ENCODE peak calls at places on chromosomes 3 and 15, in nine cellular contexts. One of them, this sample, is unnamed.

GRCh38 chr3:13963137-13963886 is 83.4 kb upstream of the WNT7A start:
- DNase-seq in HT-29: no peak
- DNase-seq in ACHN: no peak
- DNase-seq in LoVo: peak; percentile 39
- DNase-seq in NAMALWA: no peak
- DNase-seq in cardiac fibroblast: no peak
- DNase-seq in SW 1271: no peak
- DNase-seq in NCI-H1694: no peak
- DNase-seq in iris pigment epithelial cell: no peak
- DNase-seq in this sample: no peak

GRCh38 chr3:127276995-127277394 is 10.9 kb downstream of the PRR20G start:
- DNase-seq in HT-29: no peak
- DNase-seq in ACHN: no peak
- DNase-seq in LoVo: no peak
- DNase-seq in NAMALWA: no peak
- DNase-seq in cardiac fibroblast: no peak
- DNase-seq in SW 1271: no peak
- DNase-seq in NCI-H1694: no peak
- DNase-seq in iris pigment epithelial cell: no peak
- DNase-seq in this sample: no peak

GRCh38 chr15:49877117-49877860 is 241.7 kb downstream of the ATP8B4 start:
- DNase-seq in HT-29: no peak
- DNase-seq in ACHN: no peak
- DNase-seq in LoVo: no peak
- DNase-seq in NAMALWA: no peak
- DNase-seq in cardiac fibroblast: peak; percentile 94
- DNase-seq in SW 1271: no peak
- DNase-seq in NCI-H1694: no peak
- DNase-seq in iris pigment epithelial cell: peak; percentile 93
- DNase-seq in this sample: no peak

GRCh38 chr3:45642731-45643152 is 46.5 kb upstream of the SACM1L start:
- DNase-seq in HT-29: no peak
- DNase-seq in ACHN: no peak
- DNase-seq in LoVo: no peak
- DNase-seq in NAMALWA: no peak
- DNase-seq in cardiac fibroblast: peak; percentile 70
- DNase-seq in SW 1271: no peak
- DNase-seq in NCI-H1694: no peak
- DNase-seq in iris pigment epithelial cell: peak; percentile 84
- DNase-seq in this sample: no peak

GRCh38 chr3:57094606-57095005 is 34.1 kb downstream of the SPATA12 start:
- DNase-seq in HT-29: no peak
- DNase-seq in ACHN: no peak
- DNase-seq in LoVo: no peak
- DNase-seq in NAMALWA: no peak
- DNase-seq in cardiac fibroblast: peak; percentile 37
- DNase-seq in SW 1271: no peak
- DNase-seq in NCI-H1694: no peak
- DNase-seq in iris pigment epithelial cell: peak; percentile 31
- DNase-seq in this sample: no peak

GRCh38 chr15:83516935-83517334 is 69.8 kb downstream of the SH3GL3 start:
- DNase-seq in HT-29: no peak
- DNase-seq in ACHN: no peak
- DNase-seq in LoVo: no peak
- DNase-seq in NAMALWA: no peak
- DNase-seq in cardiac fibroblast: peak; percentile 2
- DNase-seq in SW 1271: no peak
- DNase-seq in NCI-H1694: no peak
- DNase-seq in iris pigment epithelial cell: peak; percentile 43
- DNase-seq in this sample: no peak

GRCh38 chr3:42123012-42123581 is 31.9 kb downstream of the TRAK1 start:
- DNase-seq in HT-29: no peak
- DNase-seq in ACHN: no peak
- DNase-seq in LoVo: no peak
- DNase-seq in NAMALWA: no peak
- DNase-seq in cardiac fibroblast: peak; percentile 51
- DNase-seq in SW 1271: no peak
- DNase-seq in NCI-H1694: no peak
- DNase-seq in iris pigment epithelial cell: peak; percentile 39
- DNase-seq in this sample: no peak

GRCh38 chr3:136297826-136298225 is 47.7 kb downstream of the PCCB start:
- DNase-seq in HT-29: no peak
- DNase-seq in ACHN: no peak
- DNase-seq in LoVo: no peak
- DNase-seq in NAMALWA: no peak
- DNase-seq in cardiac fibroblast: no peak
- DNase-seq in SW 1271: no peak
- DNase-seq in NCI-H1694: no peak
- DNase-seq in iris pigment epithelial cell: no peak
- DNase-seq in this sample: no peak

GRCh38 chr3:75192065-75192658 is 472.0 kb upstream of the FRG2C start:
- DNase-seq in HT-29: peak; percentile 57
- DNase-seq in ACHN: peak; percentile 40
- DNase-seq in LoVo: peak; percentile 44
- DNase-seq in NAMALWA: peak; percentile 45
- DNase-seq in cardiac fibroblast: peak; percentile 56
- DNase-seq in SW 1271: no peak
- DNase-seq in NCI-H1694: peak; percentile 9
- DNase-seq in iris pigment epithelial cell: peak; percentile 22
- DNase-seq in this sample: peak; percentile 14

GRCh38 chr3:156814295-156814694 is 11.9 kb upstream of the LEKR1 start:
- DNase-seq in HT-29: peak; percentile 33
- DNase-seq in ACHN: no peak
- DNase-seq in LoVo: no peak
- DNase-seq in NAMALWA: no peak
- DNase-seq in cardiac fibroblast: no peak
- DNase-seq in SW 1271: no peak
- DNase-seq in NCI-H1694: no peak
- DNase-seq in iris pigment epithelial cell: no peak
- DNase-seq in this sample: no peak

GRCh38 chr3:120487079-120487693 is 36.4 kb upstream of the FSTL1 start:
- DNase-seq in HT-29: no peak
- DNase-seq in ACHN: no peak
- DNase-seq in LoVo: no peak
- DNase-seq in NAMALWA: no peak
- DNase-seq in cardiac fibroblast: peak; percentile 46
- DNase-seq in SW 1271: no peak
- DNase-seq in NCI-H1694: no peak
- DNase-seq in iris pigment epithelial cell: peak; percentile 76
- DNase-seq in this sample: no peak

GRCh38 chr15:60993008-60993407 is 236.1 kb downstream of the RORA start:
- DNase-seq in HT-29: no peak
- DNase-seq in ACHN: no peak
- DNase-seq in LoVo: no peak
- DNase-seq in NAMALWA: no peak
- DNase-seq in cardiac fibroblast: peak; percentile 35
- DNase-seq in SW 1271: no peak
- DNase-seq in NCI-H1694: no peak
- DNase-seq in iris pigment epithelial cell: peak; percentile 88
- DNase-seq in this sample: no peak

GRCh38 chr3:195036203-195037016 is 234.5 kb downstream of the XXYLT1 start:
- DNase-seq in HT-29: no peak
- DNase-seq in ACHN: no peak
- DNase-seq in LoVo: no peak
- DNase-seq in NAMALWA: no peak
- DNase-seq in cardiac fibroblast: no peak
- DNase-seq in SW 1271: no peak
- DNase-seq in NCI-H1694: no peak
- DNase-seq in iris pigment epithelial cell: no peak
- DNase-seq in this sample: no peak

GRCh38 chr3:63351159-63352007 is 73.3 kb downstream of the SYNPR start:
- DNase-seq in HT-29: peak; percentile 65
- DNase-seq in ACHN: peak; percentile 52
- DNase-seq in LoVo: peak; percentile 62
- DNase-seq in NAMALWA: peak; percentile 45
- DNase-seq in cardiac fibroblast: peak; percentile 78
- DNase-seq in SW 1271: no peak
- DNase-seq in NCI-H1694: peak; percentile 33
- DNase-seq in iris pigment epithelial cell: peak; percentile 70
- DNase-seq in this sample: peak; percentile 56

GRCh38 chr15:58415636-58416035 is 16.2 kb upstream of the LIPC start:
- DNase-seq in HT-29: no peak
- DNase-seq in ACHN: no peak
- DNase-seq in LoVo: no peak
- DNase-seq in NAMALWA: no peak
- DNase-seq in cardiac fibroblast: no peak
- DNase-seq in SW 1271: no peak
- DNase-seq in NCI-H1694: no peak
- DNase-seq in iris pigment epithelial cell: no peak
- DNase-seq in this sample: peak; percentile 7

GRCh38 chr15:36911322-36911944 is 188.9 kb downstream of the MEIS2 start:
- DNase-seq in HT-29: no peak
- DNase-seq in ACHN: no peak
- DNase-seq in LoVo: no peak
- DNase-seq in NAMALWA: no peak
- DNase-seq in cardiac fibroblast: peak; percentile 71
- DNase-seq in SW 1271: no peak
- DNase-seq in NCI-H1694: no peak
- DNase-seq in iris pigment epithelial cell: peak; percentile 89
- DNase-seq in this sample: no peak

GRCh38 chr15:82566690-82567089 is 26.4 kb upstream of the RPS17 start:
- DNase-seq in HT-29: no peak
- DNase-seq in ACHN: no peak
- DNase-seq in LoVo: no peak
- DNase-seq in NAMALWA: no peak
- DNase-seq in cardiac fibroblast: no peak
- DNase-seq in SW 1271: no peak
- DNase-seq in NCI-H1694: no peak
- DNase-seq in iris pigment epithelial cell: peak; percentile 52
- DNase-seq in this sample: no peak

GRCh38 chr15:91622676-91623342 is 230.7 kb upstream of the SLCO3A1 start:
- DNase-seq in HT-29: no peak
- DNase-seq in ACHN: no peak
- DNase-seq in LoVo: no peak
- DNase-seq in NAMALWA: no peak
- DNase-seq in cardiac fibroblast: no peak
- DNase-seq in SW 1271: no peak
- DNase-seq in NCI-H1694: no peak
- DNase-seq in iris pigment epithelial cell: no peak
- DNase-seq in this sample: no peak

GRCh38 chr3:71570453-71571038 is 13.0 kb downstream of the FOXP1 start:
- DNase-seq in HT-29: no peak
- DNase-seq in ACHN: no peak
- DNase-seq in LoVo: no peak
- DNase-seq in NAMALWA: no peak
- DNase-seq in cardiac fibroblast: no peak
- DNase-seq in SW 1271: no peak
- DNase-seq in NCI-H1694: no peak
- DNase-seq in iris pigment epithelial cell: no peak
- DNase-seq in this sample: no peak

GRCh38 chr3:138464490-138464860 is 30.1 kb downstream of the ESYT3 start:
- DNase-seq in HT-29: no peak
- DNase-seq in ACHN: no peak
- DNase-seq in LoVo: no peak
- DNase-seq in NAMALWA: no peak
- DNase-seq in cardiac fibroblast: no peak
- DNase-seq in SW 1271: no peak
- DNase-seq in NCI-H1694: no peak
- DNase-seq in iris pigment epithelial cell: no peak
- DNase-seq in this sample: no peak

GRCh38 chr3:52532838-52533622 is 627 bp downstream of the NT5DC2 start:
- DNase-seq in HT-29: peak; percentile 23
- DNase-seq in ACHN: peak; percentile 17
- DNase-seq in LoVo: peak; percentile 6
- DNase-seq in NAMALWA: peak; percentile 12
- DNase-seq in cardiac fibroblast: no peak
- DNase-seq in SW 1271: no peak
- DNase-seq in NCI-H1694: no peak
- DNase-seq in iris pigment epithelial cell: peak; percentile 46
- DNase-seq in this sample: no peak

This sample was measured in NCI-H460.